ENCODE peak calls at places on chromosomes 3 and 15, in six cellular contexts. N is AG09319; C is activated CD4-positive, alpha-beta memory T cell treated with anti-CD3 and anti-CD28 coated beads, Interleukin-2, amount 10 ng/mL, durations not matched to agents 7 days and 5 days; G is stimulated activated CD8-positive, alpha-beta memory T cell treated with anti-CD3 and anti-CD28 coated beads, Interleukin-15, amount 100 ng/mL, for 4 hours; T is iris pigment epithelial cell; W is NCI-H526 treated with DMSO at 0.1 percent for 48 hours. A is an unnamed sample.

GRCh38 chr3:133599280-133599679 is 25.8 kb downstream of the CDV3 start:
- DNase-seq in N (no peak), C (no peak), G (no peak), T (no peak), W (no peak), A (no peak)

GRCh38 chr3:32856901-32857507 is 39.2 kb downstream of the TRIM71 start:
- DNase-seq in N (no peak), C (no peak), G (no peak), T (no peak), W (no peak), A (no peak)

GRCh38 chr15:57600197-57600596 is 8.5 kb downstream of the MYZAP start:
- DNase-seq in N (no peak), C (no peak), G (no peak), T (no peak), W (no peak), A (no peak)

GRCh38 chr3:153379516-153379915 is 217.5 kb downstream of the RAP2B start:
- DNase-seq in N (no peak), C (no peak), G (no peak), T (no peak), W (no peak), A (peak; percentile 30)

GRCh38 chr3:138365991-138366759 is 17.8 kb downstream of the MRAS start:
- DNase-seq in N (no peak), C (no peak), G (no peak), T (no peak), W (no peak), A (no peak)

GRCh38 chr3:53354945-53355498 is 7.7 kb upstream of the DCP1A start:
- DNase-seq in N (no peak), C (no peak), G (no peak), T (peak; percentile 70), W (no peak), A (peak; percentile 42)

GRCh38 chr3:4492240-4493007 is 724 bp upstream of the ITPR1 start:
- DNase-seq in N (no peak), C (peak; percentile 56), G (no peak), T (peak; percentile 69), W (peak; percentile 63), A (peak; percentile 71)

GRCh38 chr3:111915905-111916304 is 56.8 kb downstream of the PHLDB2 start:
- DNase-seq in N (no peak), C (no peak), G (no peak), T (peak; percentile 65), W (no peak), A (peak; percentile 72)

GRCh38 chr3:58536501-58537411 is at the start of gene ACOX2:
- DNase-seq in N (peak; percentile 48), C (no peak), G (no peak), T (peak; percentile 76), W (no peak), A (no peak)

GRCh38 chr15:47405768-47406167 is 311.5 kb upstream of the SEMA6D start:
- DNase-seq in N (no peak), C (no peak), G (no peak), T (no peak), W (no peak), A (no peak)

GRCh38 chr3:127089487-127090145 is 103.3 kb upstream of the PRR23E start:
- DNase-seq in N (no peak), C (no peak), G (no peak), T (peak; percentile 16), W (no peak), A (no peak)

GRCh38 chr3:143749926-143750325 is 98.3 kb downstream of the SLC9A9 start:
- DNase-seq in N (no peak), C (no peak), G (no peak), T (no peak), W (no peak), A (no peak)

GRCh38 chr3:12149029-12149428 is 9.7 kb downstream of the TIMP4 start:
- DNase-seq in N (no peak), C (no peak), G (no peak), T (no peak), W (no peak), A (no peak)

GRCh38 chr3:51751287-51751686 is 27.8 kb downstream of the IQCF6 start:
- DNase-seq in N (no peak), C (no peak), G (no peak), T (no peak), W (no peak), A (no peak)

GRCh38 chr3:25433868-25434267 is 5.8 kb downstream of the RARB start:
- DNase-seq in N (no peak), C (no peak), G (no peak), T (peak; percentile 93), W (no peak), A (no peak)

GRCh38 chr3:59444293-59444671 is 394.5 kb upstream of the CFAP20DC start:
- DNase-seq in N (no peak), C (peak; percentile 32), G (no peak), T (no peak), W (no peak), A (no peak)

GRCh38 chr3:30720586-30721313 is 114.3 kb downstream of the TGFBR2 start:
- DNase-seq in N (peak; percentile 15), C (no peak), G (no peak), T (peak; percentile 91), W (no peak), A (peak; percentile 100)

GRCh38 chr3:122794779-122795673 is at the start of gene SLC49A4:
- DNase-seq in N (no peak), C (peak; percentile 67), G (peak; percentile 55), T (peak; percentile 73), W (no peak), A (peak; percentile 86)

GRCh38 chr3:56801151-56801596 is 575 bp downstream of the ARHGEF3 start:
- DNase-seq in N (no peak), C (peak; percentile 39), G (no peak), T (no peak), W (no peak), A (no peak)

GRCh38 chr15:31435891-31436628 is 109.4 kb downstream of the KLF13 start:
- DNase-seq in N (no peak), C (peak; percentile 50), G (no peak), T (no peak), W (no peak), A (no peak)

GRCh38 chr15:29773816-29774215 is 48.5 kb downstream of the TJP1 start:
- DNase-seq in N (no peak), C (no peak), G (no peak), T (peak; percentile 52), W (no peak), A (no peak)

GRCh38 chr3:188468672-188469071 is 314.7 kb downstream of the LPP start:
- DNase-seq in N (peak; percentile 5), C (no peak), G (no peak), T (peak; percentile 45), W (no peak), A (peak; percentile 95)

GRCh38 chr15:71274448-71274798 is 159.2 kb downstream of the THSD4 start:
- DNase-seq in N (no peak), C (no peak), G (no peak), T (no peak), W (no peak), A (no peak)

GRCh38 chr3:106560451-106560966 is 691.7 kb upstream of the CBLB start:
- DNase-seq in N (peak; percentile 41), C (no peak), G (no peak), T (peak; percentile 94), W (no peak), A (peak; percentile 98)

GRCh38 chr15:90067953-90068613 is 34.2 kb downstream of the IDH2 start:
- DNase-seq in N (no peak), C (no peak), G (no peak), T (no peak), W (no peak), A (no peak)

GRCh38 chr3:63912768-63913588 is 795 bp upstream of the SCAANT1 start:
- DNase-seq in N (no peak), C (peak; percentile 56), G (peak; percentile 28), T (peak; percentile 54), W (no peak), A (peak; percentile 34)

GRCh38 chr15:35522061-35522460 is 23.9 kb downstream of the DPH6 start:
- DNase-seq in N (peak; percentile 82), C (no peak), G (no peak), T (peak; percentile 55), W (no peak), A (no peak)

GRCh38 chr3:98513136-98513535 is 9.6 kb downstream of the CLDND1 start:
- DNase-seq in N (no peak), C (no peak), G (no peak), T (peak; percentile 77), W (no peak), A (peak; percentile 94)

GRCh38 chr15:31459011-31459748 is 132.5 kb downstream of the KLF13 start:
- DNase-seq in N (no peak), C (no peak), G (no peak), T (peak; percentile 50), W (peak; percentile 77), A (no peak)

GRCh38 chr15:47846128-47846868 is 129.0 kb downstream of the SEMA6D start:
- DNase-seq in N (no peak), C (no peak), G (no peak), T (no peak), W (no peak), A (no peak)

GRCh38 chr15:65245096-65245849 is 34.0 kb upstream of the CILP start:
- DNase-seq in N (no peak), C (no peak), G (no peak), T (peak; percentile 25), W (no peak), A (no peak)

GRCh38 chr3:100982710-100983109 is 10.5 kb downstream of the ABI3BP start:
- DNase-seq in N (no peak), C (no peak), G (no peak), T (peak; percentile 32), W (no peak), A (peak; percentile 31)

GRCh38 chr3:127532561-127533203 is 57.9 kb downstream of the TPRA1 start:
- DNase-seq in N (no peak), C (no peak), G (no peak), T (no peak), W (no peak), A (no peak)

GRCh38 chr15:62391565-62392262 is 226.6 kb upstream of the C2CD4B start:
- DNase-seq in N (no peak), C (peak; percentile 27), G (no peak), T (peak; percentile 57), W (peak; percentile 32), A (peak; percentile 12)

GRCh38 chr3:170865209-170866094 is 4.5 kb downstream of the RPL22L1 start:
- DNase-seq in N (no peak), C (no peak), G (no peak), T (no peak), W (no peak), A (no peak)

GRCh38 chr3:17544632-17545031 is 197.8 kb downstream of the TBC1D5 start:
- DNase-seq in N (no peak), C (no peak), G (no peak), T (peak; percentile 8), W (no peak), A (peak; percentile 7)

GRCh38 chr3:134852893-134853351 is 57.9 kb downstream of the EPHB1 start:
- DNase-seq in N (no peak), C (no peak), G (no peak), T (no peak), W (no peak), A (no peak)

GRCh38 chr3:188832146-188832545 is 339.6 kb upstream of the TPRG1 start:
- DNase-seq in N (no peak), C (no peak), G (no peak), T (no peak), W (no peak), A (peak; percentile 47)

GRCh38 chr3:184360834-184361531 is 422 bp downstream of the CLCN2 start:
- DNase-seq in N (no peak), C (no peak), G (no peak), T (no peak), W (no peak), A (no peak)